ENCODE peak calls at places on chromosomes 5 and 9, in five cellular contexts. One of them, this sample, is unnamed.

GRCh38 chr9:137156567-137157375 is 13.1 kb downstream of the LRRC26 start:
- DNase-seq in trophoblast cell: no peak
- DNase-seq in OCI-LY7: peak
- DNase-seq in PC-3: peak
- DNase-seq in GM23248: peak
- DNase-seq in this sample: peak

GRCh38 chr5:40389591-40389990 is 290.1 kb upstream of the PTGER4 start:
- DNase-seq in OCI-LY7: no peak
- DNase-seq in trophoblast cell: no peak
- DNase-seq in PC-3: peak
- DNase-seq in GM23248: no peak
- DNase-seq in this sample: no peak

GRCh38 chr5:87780831-87781760 is 368.4 kb upstream of the CCNH start:
- DNase-seq in OCI-LY7: peak
- DNase-seq in trophoblast cell: peak
- DNase-seq in GM23248: peak
- DNase-seq in PC-3: peak
- DNase-seq in this sample: peak

GRCh38 chr9:19511694-19512093 is 102.9 kb downstream of the ACER2 start:
- DNase-seq in OCI-LY7: no peak
- DNase-seq in GM23248: no peak
- DNase-seq in trophoblast cell: no peak
- DNase-seq in PC-3: no peak
- DNase-seq in this sample: no peak

GRCh38 chr9:83047839-83048775 is 14.8 kb downstream of the RASEF start:
- DNase-seq in GM23248: no peak
- DNase-seq in PC-3: peak
- DNase-seq in OCI-LY7: no peak
- DNase-seq in trophoblast cell: no peak
- DNase-seq in this sample: no peak

GRCh38 chr5:168401880-168402279 is 84.4 kb upstream of the RARS1 start:
- DNase-seq in PC-3: peak
- DNase-seq in OCI-LY7: no peak
- DNase-seq in GM23248: no peak
- DNase-seq in trophoblast cell: peak
- DNase-seq in this sample: no peak

GRCh38 chr9:130682490-130683121 is 11.0 kb upstream of the EXOSC2 start:
- DNase-seq in OCI-LY7: peak
- DNase-seq in GM23248: peak
- DNase-seq in PC-3: peak
- DNase-seq in trophoblast cell: peak
- DNase-seq in this sample: peak

GRCh38 chr5:81851481-81852178 is 100.7 kb upstream of the SSBP2 start:
- DNase-seq in trophoblast cell: peak
- DNase-seq in PC-3: peak
- DNase-seq in GM23248: peak
- DNase-seq in OCI-LY7: peak
- DNase-seq in this sample: peak

GRCh38 chr5:124741711-124742496 is 4.5 kb downstream of the ZNF608 start:
- DNase-seq in GM23248: peak
- DNase-seq in PC-3: peak
- DNase-seq in trophoblast cell: no peak
- DNase-seq in OCI-LY7: peak
- DNase-seq in this sample: peak

GRCh38 chr5:177479774-177480173 is 6.3 kb upstream of the DBN1 start:
- DNase-seq in PC-3: peak
- DNase-seq in GM23248: peak
- DNase-seq in OCI-LY7: no peak
- DNase-seq in trophoblast cell: no peak
- DNase-seq in this sample: peak

GRCh38 chr9:127187231-127187956 is 65.0 kb upstream of the ANGPTL2 start:
- DNase-seq in trophoblast cell: peak
- DNase-seq in PC-3: peak
- DNase-seq in OCI-LY7: no peak
- DNase-seq in GM23248: peak
- DNase-seq in this sample: peak

GRCh38 chr5:113205807-113206206 is 229.0 kb downstream of the TSSK1B start:
- DNase-seq in trophoblast cell: no peak
- DNase-seq in PC-3: peak
- DNase-seq in GM23248: no peak
- DNase-seq in OCI-LY7: no peak
- DNase-seq in this sample: no peak

GRCh38 chr5:123014689-123015088 is 21.8 kb downstream of the PPIC start:
- DNase-seq in PC-3: no peak
- DNase-seq in trophoblast cell: no peak
- DNase-seq in GM23248: no peak
- DNase-seq in OCI-LY7: no peak
- DNase-seq in this sample: no peak

GRCh38 chr5:83219077-83219476 is 141.7 kb downstream of the XRCC4 start:
- DNase-seq in trophoblast cell: no peak
- DNase-seq in GM23248: no peak
- DNase-seq in OCI-LY7: no peak
- DNase-seq in PC-3: no peak
- DNase-seq in this sample: no peak
- H3K4me2 ChIP-seq in trophoblast cell: no peak
- H3K4me2 ChIP-seq in GM23248: no peak
- H3K4me2 ChIP-seq in OCI-LY7: no peak
- H3K4me2 ChIP-seq in PC-3: no peak
- H3K4me2 ChIP-seq in this sample: no peak

DNA sequence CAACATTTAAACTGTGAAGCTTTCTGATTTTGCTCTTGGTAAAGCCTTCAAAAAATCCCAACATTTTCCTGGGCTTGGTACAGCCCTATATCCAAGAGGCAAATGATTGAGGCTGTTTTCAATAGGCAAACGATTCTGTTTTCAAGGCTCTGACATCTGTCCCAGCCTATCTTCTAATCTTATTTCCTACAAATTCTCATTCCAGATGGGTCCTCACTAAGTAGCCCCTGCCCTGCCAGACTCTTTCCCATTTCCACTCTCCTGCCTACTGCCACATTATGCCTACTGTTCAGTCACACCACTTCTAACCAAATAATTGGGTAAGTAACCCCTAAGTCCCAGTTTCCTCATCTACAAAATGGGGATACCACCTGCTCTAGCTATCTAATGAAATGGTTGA is 3.5 kb downstream of the GBA2 start:
- DNase-seq in trophoblast cell: no peak
- DNase-seq in GM23248: no peak
- DNase-seq in OCI-LY7: no peak
- DNase-seq in PC-3: no peak
- DNase-seq in this sample: no peak
- H3K4me2 ChIP-seq in trophoblast cell: no peak
- H3K4me2 ChIP-seq in GM23248: peak
- H3K4me2 ChIP-seq in OCI-LY7: peak
- H3K4me2 ChIP-seq in PC-3: peak
- H3K4me2 ChIP-seq in this sample: no peak

GRCh38 chr9:110897899-110898298 is 140.4 kb downstream of the LPAR1 start:
- DNase-seq in trophoblast cell: no peak
- DNase-seq in GM23248: peak
- DNase-seq in OCI-LY7: no peak
- DNase-seq in PC-3: no peak
- DNase-seq in this sample: peak
- H3K4me2 ChIP-seq in trophoblast cell: no peak
- H3K4me2 ChIP-seq in GM23248: peak
- H3K4me2 ChIP-seq in OCI-LY7: no peak
- H3K4me2 ChIP-seq in PC-3: no peak
- H3K4me2 ChIP-seq in this sample: no peak

GRCh38 chr9:121225240-121225639 is 23.6 kb upstream of the RAB14 start:
- DNase-seq in OCI-LY7: no peak
- DNase-seq in PC-3: no peak
- DNase-seq in trophoblast cell: no peak
- DNase-seq in GM23248: no peak
- DNase-seq in this sample: no peak

GRCh38 chr9:121227867-121228266 is 26.2 kb upstream of the RAB14 start:
- DNase-seq in trophoblast cell: no peak
- DNase-seq in GM23248: no peak
- DNase-seq in OCI-LY7: no peak
- DNase-seq in PC-3: no peak
- DNase-seq in this sample: no peak

GRCh38 chr9:121226186-121226585 is 24.5 kb upstream of the RAB14 start:
- DNase-seq in PC-3: peak
- DNase-seq in OCI-LY7: no peak
- DNase-seq in trophoblast cell: no peak
- DNase-seq in GM23248: peak
- DNase-seq in this sample: no peak

GRCh38 chr9:121233906-121234901 is 32.5 kb upstream of the RAB14 start:
- DNase-seq in OCI-LY7: no peak
- DNase-seq in GM23248: peak
- DNase-seq in PC-3: peak
- DNase-seq in trophoblast cell: peak
- DNase-seq in this sample: peak

DNA sequence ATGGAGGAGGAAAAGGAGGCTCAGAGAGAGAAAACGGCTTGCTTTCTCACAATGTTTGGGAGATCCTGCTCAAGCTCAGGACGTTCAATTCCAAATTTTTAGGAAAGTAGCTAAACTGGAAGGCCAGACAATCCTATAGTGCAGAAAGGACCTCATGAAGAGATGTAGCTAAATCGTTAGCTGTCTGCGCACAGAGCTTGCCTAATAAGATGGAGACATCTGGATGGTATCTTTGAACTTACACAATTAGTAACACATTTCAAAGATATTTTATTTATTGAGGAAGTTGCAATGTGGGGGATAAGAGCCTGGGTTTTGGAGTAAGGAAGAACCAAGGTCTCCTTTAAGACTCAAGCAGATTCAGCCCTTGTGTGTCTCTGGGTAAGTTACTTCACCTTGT is 28.6 kb upstream of the RAB14 start:
- DNase-seq in GM23248: no peak
- DNase-seq in OCI-LY7: no peak
- DNase-seq in trophoblast cell: no peak
- DNase-seq in PC-3: no peak
- DNase-seq in this sample: no peak
- H3K4me2 ChIP-seq in GM23248: no peak
- H3K4me2 ChIP-seq in OCI-LY7: no peak
- H3K4me2 ChIP-seq in trophoblast cell: no peak
- H3K4me2 ChIP-seq in PC-3: no peak
- H3K4me2 ChIP-seq in this sample: no peak

GRCh38 chr5:96778409-96778808 is 29.3 kb downstream of the ERAP1 start:
- DNase-seq in GM23248: no peak
- DNase-seq in OCI-LY7: no peak
- DNase-seq in trophoblast cell: no peak
- DNase-seq in PC-3: no peak
- DNase-seq in this sample: no peak

GRCh38 chr5:96780626-96781025 is 27.1 kb downstream of the ERAP1 start:
- DNase-seq in PC-3: no peak
- DNase-seq in trophoblast cell: peak
- DNase-seq in OCI-LY7: no peak
- DNase-seq in GM23248: peak
- DNase-seq in this sample: peak

GRCh38 chr5:96781734-96782064 is 26.0 kb downstream of the ERAP1 start:
- DNase-seq in GM23248: no peak
- DNase-seq in OCI-LY7: no peak
- DNase-seq in PC-3: no peak
- DNase-seq in trophoblast cell: no peak
- DNase-seq in this sample: no peak

GRCh38 chr5:96783326-96783725 is 24.4 kb downstream of the ERAP1 start:
- DNase-seq in GM23248: no peak
- DNase-seq in PC-3: no peak
- DNase-seq in OCI-LY7: no peak
- DNase-seq in trophoblast cell: no peak
- DNase-seq in this sample: no peak

DNA sequence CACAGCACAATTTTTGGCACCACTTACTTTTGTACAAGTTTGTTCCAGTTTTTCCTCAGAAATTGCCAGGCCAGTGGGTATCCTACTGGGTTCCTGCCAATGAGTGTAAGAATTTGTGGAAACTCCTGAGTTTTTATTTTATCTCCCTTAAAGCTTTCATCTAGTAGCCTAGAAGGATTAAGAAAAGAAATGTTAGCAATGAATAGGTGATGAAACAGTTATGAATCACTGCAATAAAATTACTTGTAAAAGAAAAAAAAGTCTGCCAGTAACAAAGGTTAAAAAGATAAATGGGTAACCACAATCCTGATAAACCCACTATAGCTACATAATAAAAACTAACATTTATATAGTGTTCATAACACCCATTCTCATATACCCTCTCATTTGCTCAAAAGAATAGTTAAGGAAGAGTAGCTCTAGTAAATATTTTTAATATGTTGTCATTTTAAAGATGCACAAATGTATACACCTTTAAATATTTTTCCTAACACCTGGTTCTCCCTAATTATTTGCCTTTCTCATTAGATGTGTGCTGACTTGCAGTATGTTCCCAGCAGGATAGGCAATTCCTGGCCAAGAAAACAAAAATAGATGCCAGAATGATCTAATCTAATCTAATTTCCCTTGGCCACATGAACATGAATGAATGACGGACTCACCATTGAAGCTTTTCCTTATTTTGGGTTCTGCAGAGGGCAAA is 26.6 kb downstream of the ERAP1 start:
- DNase-seq in OCI-LY7: no peak
- DNase-seq in trophoblast cell: no peak
- DNase-seq in PC-3: peak
- DNase-seq in GM23248: peak
- DNase-seq in this sample: peak
- H3K4me2 ChIP-seq in OCI-LY7: no peak
- H3K4me2 ChIP-seq in trophoblast cell: no peak
- H3K4me2 ChIP-seq in PC-3: peak
- H3K4me2 ChIP-seq in GM23248: peak
- H3K4me2 ChIP-seq in this sample: no peak

DNA sequence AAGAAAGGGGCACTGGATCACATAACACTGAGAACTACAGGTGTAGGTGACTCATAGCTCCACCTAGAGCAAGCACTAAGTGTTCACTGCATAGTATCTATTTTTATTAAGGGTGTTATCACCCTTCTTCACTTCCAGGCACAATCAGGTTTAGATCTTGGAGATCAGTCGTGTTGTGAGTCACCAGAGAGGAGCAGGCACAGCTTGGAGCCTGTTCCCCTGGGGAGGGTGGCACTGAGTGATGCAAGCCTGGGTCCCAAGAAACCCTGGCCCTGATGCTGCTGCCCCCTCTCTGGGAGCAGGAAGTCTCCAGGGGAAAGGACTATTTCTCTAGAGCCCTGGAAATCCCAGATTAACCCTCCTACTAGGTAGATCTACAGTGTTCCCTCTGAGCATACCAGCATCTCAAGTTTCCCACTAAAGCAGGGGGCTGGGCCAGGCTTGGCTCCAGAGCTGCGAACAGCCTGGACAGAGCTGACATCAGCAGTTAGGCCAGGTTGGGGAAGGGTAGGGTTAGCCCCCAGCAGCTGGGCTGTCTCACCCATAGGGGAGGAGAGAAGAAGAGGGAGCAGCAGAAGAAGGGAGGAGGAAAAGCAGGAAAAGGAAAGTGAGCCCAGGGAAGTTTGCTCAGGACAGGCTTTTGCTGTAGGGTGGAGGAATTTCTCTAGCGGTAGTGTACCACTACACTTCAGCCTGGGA is 28.1 kb upstream of the SPINK4 start:
- DNase-seq in trophoblast cell: peak
- DNase-seq in OCI-LY7: no peak
- DNase-seq in GM23248: no peak
- DNase-seq in PC-3: peak
- DNase-seq in this sample: no peak
- H3K4me2 ChIP-seq in trophoblast cell: no peak
- H3K4me2 ChIP-seq in OCI-LY7: no peak
- H3K4me2 ChIP-seq in GM23248: no peak
- H3K4me2 ChIP-seq in PC-3: no peak
- H3K4me2 ChIP-seq in this sample: no peak

This sample was measured in mesenchymal stem cell.